ENCODE peak calls at places on chromosome 12, in five cellular contexts. R is endodermal cell, H is adipocyte, M is H9, D is neural progenitor cell. L is an unnamed sample.

GRCh38 chr12:112906712-112907414 is at the start of gene OAS1:
- DNase-seq in M (no peak), R (no peak), H (peak), D (peak), L (peak)

GRCh38 chr12:46933947-46934346 is 108.2 kb upstream of the SLC38A4 start:
- DNase-seq in R (no peak), D (peak), H (peak), M (no peak), L (peak)

GRCh38 chr12:25960176-25960575 is 1.7 kb downstream of the RASSF8 start:
- DNase-seq in H (peak), R (peak), M (no peak), D (peak), L (no peak)

GRCh38 chr12:54196396-54196795 is 7.6 kb upstream of the SMUG1 start:
- DNase-seq in H (no peak), M (no peak), D (no peak), R (no peak), L (no peak)

GRCh38 chr12:46483572-46484395 is 111.2 kb upstream of the SLC38A2 start:
- DNase-seq in M (no peak), D (no peak), H (peak), R (no peak), L (no peak)

GRCh38 chr12:14442221-14442881 is 76.9 kb downstream of the ATF7IP start:
- DNase-seq in H (peak), R (no peak), D (no peak), M (no peak), L (no peak)

GRCh38 chr12:6927379-6927991 is at the start of gene ATN1:
- DNase-seq in D (peak), M (peak), H (peak), R (peak), L (peak)

GRCh38 chr12:68631177-68631576 is 20.5 kb downstream of the RAP1B start:
- DNase-seq in H (no peak), D (no peak), R (no peak), M (no peak), L (no peak)

GRCh38 chr12:89706551-89707348 is 1.9 kb downstream of the ATP2B1 start:
- DNase-seq in R (peak), D (peak), H (peak), M (no peak), L (no peak)

GRCh38 chr12:52372216-52373154 is 5.2 kb upstream of the KRT85 start:
- DNase-seq in D (peak), H (peak), R (peak), M (peak), L (peak)

GRCh38 chr12:3493225-3494049 is 2.4 kb downstream of the PRMT8 start:
- DNase-seq in R (peak), M (peak), D (peak), H (no peak), L (no peak)

GRCh38 chr12:69405466-69405865 is 45.9 kb downstream of the YEATS4 start:
- DNase-seq in H (peak), R (no peak), M (no peak), D (no peak), L (no peak)

GRCh38 chr12:12582895-12583303 is 20.2 kb upstream of the DUSP16 start:
- DNase-seq in R (no peak), D (no peak), H (peak), M (no peak), L (no peak)

GRCh38 chr12:126233625-126234024 is 1168.4 kb downstream of the AACS start:
- DNase-seq in D (no peak), M (peak), R (peak), H (no peak), L (peak)

GRCh38 chr12:53074290-53074998 is 4.7 kb downstream of the SPRYD3 start:
- DNase-seq in M (no peak), D (no peak), H (no peak), R (peak), L (no peak)

GRCh38 chr12:14984036-14984435 is 11.2 kb downstream of the PDE6H start:
- DNase-seq in R (no peak), D (no peak), M (no peak), H (no peak), L (no peak)

GRCh38 chr12:57127710-57128518 is at the start of gene LRP1:
- DNase-seq in M (peak), D (peak), R (peak), H (peak), L (peak)

GRCh38 chr12:68746572-68747180 is 700 bp downstream of the SLC35E3 start:
- DNase-seq in D (peak), R (peak), H (peak), M (peak), L (peak)

GRCh38 chr12:131035268-131035681 is 81.6 kb downstream of the ADGRD1 start:
- DNase-seq in H (no peak), R (no peak), M (no peak), D (no peak), L (no peak)

GRCh38 chr12:64522807-64523206 is 70.9 kb downstream of the TBK1 start:
- DNase-seq in R (no peak), H (peak), M (no peak), D (no peak), L (no peak)

GRCh38 chr12:89349814-89350213 is 2.5 kb downstream of the DUSP6 start:
- DNase-seq in D (peak), R (peak), H (peak), M (peak), L (peak)

GRCh38 chr12:80190001-80190400 is 90.7 kb downstream of the OTOGL start:
- DNase-seq in M (no peak), R (no peak), H (no peak), D (no peak), L (no peak)

GRCh38 chr12:82144505-82144904 is 213.7 kb downstream of the CCDC59 start:
- DNase-seq in R (no peak), H (no peak), M (no peak), D (no peak), L (no peak)

GRCh38 chr12:108313609-108314331 is 25.3 kb downstream of the CMKLR1 start:
- DNase-seq in R (peak), D (no peak), M (no peak), H (peak), L (no peak)

GRCh38 chr12:22626429-22626828 is 1.5 kb downstream of the ETNK1 start:
- DNase-seq in D (no peak), R (no peak), M (no peak), H (peak), L (no peak)

GRCh38 chr12:51531982-51532497 is 59.0 kb upstream of the SCN8A start:
- DNase-seq in R (peak), M (peak), D (peak), H (peak), L (peak)

GRCh38 chr12:15404485-15404884 is 82.2 kb downstream of the PTPRO start:
- DNase-seq in H (no peak), D (no peak), M (no peak), R (no peak), L (no peak)

GRCh38 chr12:69068431-69068830 is 135.5 kb upstream of the CPM start:
- DNase-seq in R (no peak), H (no peak), D (no peak), M (no peak), L (no peak)

GRCh38 chr12:110010853-110011835 is 11.9 kb downstream of the ANKRD13A start:
- DNase-seq in R (no peak), M (no peak), D (no peak), H (no peak), L (no peak)

GRCh38 chr12:45415393-45415817 is 199.5 kb downstream of the ANO6 start:
- DNase-seq in R (no peak), D (no peak), H (peak), M (no peak), L (no peak)

GRCh38 chr12:109053382-109054123 is 1.2 kb downstream of the USP30 start:
- DNase-seq in M (no peak), R (no peak), D (peak), H (peak), L (no peak)

GRCh38 chr12:2523881-2524561 is 270.7 kb upstream of the FKBP4 start:
- DNase-seq in H (no peak), M (no peak), R (no peak), D (no peak), L (no peak)

DNA sequence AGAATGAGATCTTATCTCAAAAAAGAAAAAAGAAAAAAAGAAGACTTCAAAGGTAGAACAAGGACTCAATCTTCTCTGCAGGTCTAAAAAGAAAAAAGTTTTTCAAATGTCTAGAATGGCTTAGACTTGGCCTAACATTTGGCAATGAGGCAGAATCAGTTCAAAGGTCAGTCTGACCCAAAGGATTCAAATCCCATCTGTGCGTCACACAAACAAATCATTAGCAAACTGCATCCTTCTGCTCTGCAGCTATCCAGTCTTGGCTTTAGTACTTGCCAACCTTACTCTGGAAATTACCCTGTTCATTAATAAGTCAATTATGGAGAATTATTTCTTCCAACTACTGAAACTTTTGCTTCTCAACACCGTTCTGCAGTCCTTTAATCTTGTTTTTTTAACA is 3.1 kb downstream of the YAF2 start:
- DNase-seq in M (no peak), D (no peak), H (no peak), R (no peak), L (no peak)
- H3K9ac ChIP-seq in M (no peak), D (no peak), H (peak), R (no peak), L (no peak)

GRCh38 chr12:86264451-86265328 is 8.5 kb upstream of the MGAT4C start:
- DNase-seq in H (no peak), M (peak), R (peak), D (peak), L (no peak)
- H3K9ac ChIP-seq in H (no peak), M (no peak), R (no peak), D (no peak), L (no peak)

DNA sequence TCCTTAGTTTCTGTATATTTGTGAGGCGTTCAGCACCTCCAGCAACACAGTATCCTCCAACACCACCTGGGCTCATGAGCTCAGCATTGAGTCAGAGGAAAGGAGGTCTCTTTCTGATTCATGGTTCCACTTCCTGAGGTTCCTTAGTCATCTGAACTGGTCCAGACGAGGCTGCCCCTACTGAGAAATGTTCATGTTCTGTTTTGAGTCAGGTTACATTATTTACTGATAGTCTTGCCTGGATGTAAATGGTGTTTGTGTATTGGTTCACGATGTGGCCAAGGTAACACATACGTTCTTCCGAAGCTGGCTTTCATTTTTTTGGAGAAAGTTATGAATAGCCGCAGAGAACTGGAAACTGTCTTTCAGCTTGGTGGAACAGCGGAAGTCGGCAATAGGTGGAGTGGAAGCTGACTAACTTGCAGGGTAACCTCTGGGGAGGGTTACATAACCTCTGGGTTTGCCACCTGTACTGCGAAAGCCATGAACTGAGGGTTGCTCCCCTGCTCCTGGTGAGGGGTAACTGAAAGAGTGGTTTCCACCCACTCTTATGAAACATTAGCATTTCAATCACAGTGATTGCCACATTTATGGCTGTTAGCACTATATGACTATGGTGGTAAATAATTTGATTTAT is 42.2 kb upstream of the MANSC4 start:
- DNase-seq in R (peak), D (no peak), H (peak), M (no peak), L (no peak)
- H3K9ac ChIP-seq in R (no peak), D (no peak), H (no peak), M (no peak), L (no peak)

DNA sequence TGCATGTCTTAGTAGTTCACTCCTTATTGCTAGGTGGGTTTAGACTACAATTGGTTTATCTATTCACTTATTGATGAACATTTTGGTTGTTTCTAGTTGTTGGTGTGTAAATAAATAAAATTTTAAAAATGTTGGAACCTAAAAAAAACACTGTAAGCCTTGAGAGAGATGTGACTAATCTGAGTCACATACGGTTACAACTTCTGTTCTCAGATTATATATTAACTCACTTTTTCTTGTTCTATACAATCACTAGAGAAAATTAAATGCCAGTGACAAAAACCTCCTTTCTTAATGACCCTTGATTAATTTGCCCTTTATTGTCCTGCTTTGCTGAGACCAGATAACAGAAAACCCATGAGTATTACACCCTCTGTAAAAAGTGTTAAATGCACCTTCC is 7.1 kb upstream of the TDG start:
- DNase-seq in D (no peak), H (no peak), R (no peak), M (no peak), L (no peak)
- H3K9ac ChIP-seq in D (no peak), H (peak), R (no peak), M (no peak), L (no peak)

GRCh38 chr12:459050-459429 is 699 bp upstream of the B4GALNT3 start:
- DNase-seq in R (no peak), D (no peak), H (no peak), M (no peak), L (no peak)

GRCh38 chr12:455821-456220 is 3.9 kb upstream of the B4GALNT3 start:
- DNase-seq in D (no peak), R (no peak), M (peak), H (no peak), L (no peak)

GRCh38 chr12:459430-460258 is at the start of gene B4GALNT3:
- DNase-seq in H (peak), M (peak), R (peak), D (peak), L (peak)

GRCh38 chr12:460301-461230 is 827 bp downstream of the B4GALNT3 start:
- DNase-seq in D (peak), M (no peak), H (peak), R (peak), L (no peak)

DNA sequence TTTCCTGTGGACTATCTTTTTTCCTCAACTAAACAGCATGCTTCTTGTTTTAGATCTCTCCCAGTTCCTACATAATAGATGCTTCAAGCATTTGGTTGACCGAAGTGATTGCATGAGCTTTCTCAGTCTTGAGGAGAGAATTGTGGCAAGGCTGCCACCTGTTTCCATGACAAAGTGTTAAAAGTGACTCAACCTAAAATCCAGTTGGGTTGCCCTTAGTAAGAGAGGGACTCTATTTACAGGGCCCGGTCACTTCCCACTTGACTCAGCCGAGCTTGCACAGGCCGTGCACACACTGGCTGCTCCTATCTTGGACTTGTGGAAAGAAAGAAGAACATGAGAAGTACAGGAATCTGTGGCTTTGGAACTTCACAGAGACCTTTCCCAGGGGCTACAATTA is 2.1 kb upstream of the B4GALNT3 start:
- DNase-seq in R (no peak), M (no peak), H (no peak), D (no peak), L (no peak)
- H3K9ac ChIP-seq in R (no peak), M (no peak), H (no peak), D (no peak), L (no peak)